ENCODE peak calls at places on chromosomes 4 and X, in four cellular contexts. L is SK-N-SH, P is HepG2, Z is H1. X is an unnamed sample.

GRCh38 chrX:46029777-46030176 is 515.4 kb downstream of the ZNF674 start:
- DNase-seq in L (no peak), P (no peak), Z (no peak), X (no peak)

GRCh38 chrX:5898463-5898862 is 330.2 kb downstream of the NLGN4X start:
- DNase-seq in L (no peak), P (no peak), Z (no peak), X (no peak)

GRCh38 chrX:131322646-131323045 is 33.5 kb upstream of the IGSF1 start:
- DNase-seq in L (no peak), P (no peak), Z (no peak), X (no peak)

GRCh38 chr4:1502976-1503375 is 96.7 kb upstream of the NKX1-1 start:
- DNase-seq in L (peak), P (no peak), Z (peak), X (no peak)

GRCh38 chr4:150297861-150298474 is 219.7 kb downstream of the DCLK2 start:
- DNase-seq in L (peak), P (peak), Z (no peak), X (peak)

GRCh38 chr4:126168484-126168883 is 853.7 kb downstream of the FAT4 start:
- DNase-seq in L (no peak), P (no peak), Z (no peak), X (no peak)

GRCh38 chr4:111806331-111806730 is 338.9 kb upstream of the FAM241A start:
- DNase-seq in L (peak), P (peak), Z (peak), X (no peak)

GRCh38 chr4:1543561-1543960 is 137.3 kb upstream of the NKX1-1 start:
- DNase-seq in L (no peak), P (no peak), Z (no peak), X (no peak)

GRCh38 chrX:108557594-108557993 is 118.0 kb downstream of the COL4A5 start:
- DNase-seq in L (no peak), P (no peak), Z (no peak), X (no peak)

GRCh38 chr4:5619913-5620625 is 88.3 kb downstream of the EVC2 start:
- DNase-seq in L (no peak), P (no peak), Z (no peak), X (no peak)

GRCh38 chrX:30610050-30610449 is 32.5 kb upstream of the TASL start:
- DNase-seq in L (no peak), P (no peak), Z (no peak), X (no peak)

GRCh38 chr4:130424211-130424610 is 1328.3 kb downstream of the C4orf33 start:
- DNase-seq in L (no peak), P (no peak), Z (no peak), X (no peak)

GRCh38 chr4:36676139-36677050 is 395.0 kb downstream of the DTHD1 start:
- DNase-seq in L (no peak), P (no peak), Z (no peak), X (no peak)

GRCh38 chrX:17621566-17622270 is 115.6 kb upstream of the SCML1 start:
- DNase-seq in L (no peak), P (no peak), Z (no peak), X (no peak)

DNA sequence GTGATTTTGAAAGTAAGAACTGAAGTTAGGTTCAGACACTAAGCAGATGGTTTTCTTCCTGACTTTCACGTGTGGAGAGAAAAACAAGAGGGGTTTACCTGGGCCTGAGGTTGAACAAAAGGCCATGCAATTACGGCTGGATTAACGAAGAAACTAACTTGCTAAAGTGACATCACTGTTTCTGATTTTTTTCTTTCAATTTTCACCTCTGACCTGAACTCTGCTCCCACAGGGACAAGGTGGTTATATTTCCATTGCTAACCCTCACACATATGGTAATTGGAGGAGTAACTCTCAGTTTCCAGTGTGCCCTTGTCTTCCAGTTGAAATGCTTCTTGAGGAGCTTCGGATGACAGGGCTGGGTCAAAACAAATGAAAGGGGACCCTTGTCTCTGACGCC is 38.0 kb downstream of the MSN start:
- DNase-seq in L (no peak), P (no peak), Z (no peak), X (no peak)
- TF ChIP-seq TCF12 in L (no peak), P (no peak), Z (no peak), X (no peak)

DNA sequence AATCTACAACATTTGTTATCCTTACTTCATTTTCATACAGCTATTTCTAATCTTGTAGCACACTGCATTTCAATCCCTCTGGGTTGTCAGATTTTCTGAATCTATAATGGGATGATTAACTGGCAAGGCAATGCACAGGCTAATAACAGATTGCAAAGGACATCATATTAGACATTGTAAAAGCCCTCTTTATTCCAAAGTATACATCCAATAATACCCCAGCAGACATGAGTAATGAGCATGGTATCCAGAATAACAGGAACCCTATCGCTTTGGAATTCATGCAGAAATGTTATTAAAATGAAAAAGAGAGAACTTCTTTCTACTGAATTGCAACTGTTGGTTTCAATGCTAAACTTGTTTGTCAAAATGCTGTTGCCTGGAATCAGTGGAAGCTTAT is 122.9 kb downstream of the C4orf33 start:
- DNase-seq in L (no peak), P (no peak), Z (no peak), X (no peak)
- TF ChIP-seq TCF12 in L (peak), P (no peak), Z (no peak), X (no peak)

GRCh38 chr4:42646999-42647541 is 9.8 kb downstream of the ATP8A1 start:
- DNase-seq in L (no peak), P (no peak), Z (no peak), X (no peak)
- TF ChIP-seq TCF12 in L (no peak), P (no peak), Z (no peak), X (no peak)

GRCh38 chr4:149166886-149167285 is 648.8 kb downstream of the IQCM start:
- DNase-seq in L (no peak), P (no peak), Z (no peak), X (no peak)
- TF ChIP-seq TCF12 in L (no peak), P (no peak), Z (no peak), X (no peak)

GRCh38 chr4:55186123-55186522 is 60.7 kb upstream of the KDR start:
- DNase-seq in L (no peak), P (no peak), Z (no peak), X (no peak)
- TF ChIP-seq TCF12 in L (no peak), P (no peak), Z (no peak), X (no peak)

GRCh38 chr4:7462509-7462971 is 27.8 kb upstream of the PSAPL1 start:
- DNase-seq in L (peak), P (peak), Z (no peak), X (no peak)
- TF ChIP-seq TCF12 in L (peak), P (no peak), Z (peak), X (no peak)